ENCODE peak calls at places on chromosomes 7 and 10, in four cellular contexts. F is HepG2, Z is HCT116, N is K562. S is an unnamed sample.
A peak's percentile ranks its signal among the peaks of the same experiment; 100 is the strongest.

GRCh38 chr10:70266701-70267100 is 17.1 kb downstream of the NPFFR1 start:
- DNase-seq in N (no peak), Z (no peak), F (no peak), S (no peak)

GRCh38 chr7:13044309-13044708 is 356.9 kb downstream of the ARL4A start:
- DNase-seq in F (no peak), N (no peak), Z (peak; percentile 43), S (no peak)

GRCh38 chr7:111933614-111934013 is 272.6 kb downstream of the DOCK4 start:
- DNase-seq in N (no peak), F (no peak), Z (no peak), S (no peak)

GRCh38 chr7:40922316-40922670 is 780.6 kb downstream of the INHBA start:
- DNase-seq in Z (no peak), N (no peak), F (no peak), S (no peak)

GRCh38 chr7:106484562-106484961 is 176.4 kb downstream of the CCDC71L start:
- DNase-seq in F (no peak), Z (no peak), N (no peak), S (no peak)

GRCh38 chr10:67004690-67005089 is 78.9 kb downstream of the LRRTM3 start:
- DNase-seq in Z (no peak), N (no peak), F (no peak), S (no peak)

GRCh38 chr7:28354601-28355062 is 57.7 kb upstream of the CREB5 start:
- DNase-seq in N (no peak), F (no peak), Z (no peak), S (peak; percentile 20)

GRCh38 chr7:74083928-74084721 is 521 bp downstream of the LIMK1 start:
- DNase-seq in N (peak; percentile 93), Z (no peak), F (no peak), S (no peak)

GRCh38 chr7:28483868-28484267 is 71.5 kb downstream of the CREB5 start:
- DNase-seq in Z (no peak), N (no peak), F (no peak), S (no peak)

GRCh38 chr10:71048995-71049650 is 160.8 kb upstream of the PCBD1 start:
- DNase-seq in F (no peak), N (no peak), Z (no peak), S (no peak)

GRCh38 chr10:132165416-132165980 is 21.2 kb upstream of the DPYSL4 start:
- DNase-seq in N (no peak), F (no peak), Z (no peak), S (no peak)

GRCh38 chr10:119616879-119617580 is 20.3 kb upstream of the TIAL1 start:
- DNase-seq in Z (no peak), N (peak; percentile 49), F (peak; percentile 50), S (no peak)

GRCh38 chr10:125479059-125479458 is 203.9 kb downstream of the TEX36 start:
- DNase-seq in F (no peak), Z (peak; percentile 16), N (no peak), S (no peak)

GRCh38 chr7:552711-553636 is 33.3 kb upstream of the PDGFA start:
- DNase-seq in Z (no peak), F (peak; percentile 54), N (no peak), S (no peak)

GRCh38 chr10:132945894-132946255 is 3.5 kb upstream of the CFAP46 start:
- DNase-seq in F (no peak), N (no peak), Z (no peak), S (no peak)

GRCh38 chr10:102519246-102519805 is 15.6 kb downstream of the SUFU start:
- DNase-seq in Z (no peak), F (no peak), N (no peak), S (no peak)

GRCh38 chr10:102418612-102419560 is at the start of gene PSD:
- DNase-seq in Z (no peak), F (no peak), N (peak; percentile 33), S (no peak)

GRCh38 chr10:52300599-52301277 is 13.3 kb upstream of the DKK1 start:
- DNase-seq in F (no peak), N (no peak), Z (no peak), S (no peak)

GRCh38 chr7:55060690-55061414 is 42.0 kb downstream of the EGFR start:
- DNase-seq in N (no peak), F (no peak), Z (no peak), S (no peak)

GRCh38 chr7:6614941-6615737 is at the start of gene ZNF853:
- DNase-seq in N (peak; percentile 25), F (no peak), Z (no peak), S (no peak)

GRCh38 chr10:132443605-132443997 is 46.6 kb downstream of the PWWP2B start:
- DNase-seq in F (no peak), Z (no peak), N (peak; percentile 55), S (no peak)

GRCh38 chr7:45927724-45928123 is 6.7 kb upstream of the IGFBP3 start:
- DNase-seq in Z (no peak), F (no peak), N (no peak), S (no peak)

GRCh38 chr7:44222074-44222473 is 21.3 kb downstream of the YKT6 start:
- DNase-seq in Z (no peak), N (no peak), F (no peak), S (no peak)

GRCh38 chr10:37952051-37952815 is 24.2 kb downstream of the ZNF25 start:
- DNase-seq in F (no peak), N (no peak), Z (no peak), S (no peak)

GRCh38 chr10:132861116-132861691 is 75.3 kb upstream of the NKX6-2 start:
- DNase-seq in Z (no peak), F (no peak), N (no peak), S (no peak)

GRCh38 chr10:4835494-4835918 is 9.5 kb downstream of the AKR1E2 start:
- DNase-seq in N (no peak), Z (no peak), F (no peak), S (no peak)

GRCh38 chr10:60399343-60399742 is 9.7 kb upstream of the ANK3 start:
- DNase-seq in N (no peak), F (no peak), Z (no peak), S (no peak)

GRCh38 chr7:100476903-100477870 is 1.8 kb downstream of the TSC22D4 start:
- DNase-seq in Z (no peak), F (no peak), N (peak; percentile 65), S (no peak)

GRCh38 chr10:111766464-111766863 is 417.1 kb downstream of the GPAM start:
- DNase-seq in N (no peak), F (no peak), Z (no peak), S (no peak)

GRCh38 chr10:3761916-3762708 is 22.9 kb downstream of the KLF6 start:
- DNase-seq in Z (peak; percentile 57), N (no peak), F (peak; percentile 73), S (peak; percentile 64)

GRCh38 chr10:86282664-86283465 is 83.7 kb downstream of the GRID1 start:
- DNase-seq in Z (no peak), F (no peak), N (no peak), S (no peak)

DNA sequence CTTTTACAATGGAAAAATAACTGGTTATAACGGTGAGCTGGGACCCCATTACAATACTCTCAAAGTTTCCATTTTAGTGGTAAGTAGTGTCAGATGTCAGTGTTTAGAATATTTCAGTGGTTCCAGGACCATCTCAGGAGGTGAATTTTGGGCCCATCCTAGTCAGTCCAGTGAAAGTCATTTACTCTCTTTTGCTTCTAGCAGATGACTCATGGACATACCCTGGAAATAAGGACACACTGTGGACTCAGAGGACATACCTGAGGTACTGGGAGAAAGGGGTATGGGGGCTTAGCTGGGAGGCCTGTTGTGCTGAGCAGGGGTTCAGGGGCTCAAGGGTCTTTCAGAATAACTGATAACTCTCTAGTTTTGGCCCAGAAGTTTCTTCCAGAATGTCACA is 618 bp upstream of the GIMAP4 start:
- DNase-seq in N (no peak), Z (no peak), F (no peak), S (no peak)
- H3K4me3 ChIP-seq in N (no peak overlapping the region), Z (no peak overlapping the region), F (no peak overlapping the region), S (no peak overlapping the region)

GRCh38 chr10:73892314-73893080 is 18.1 kb upstream of the CAMK2G start:
- DNase-seq in Z (no peak), N (no peak), F (no peak), S (no peak)
- TF ChIP-seq TCF7L2 in Z (no peak), N (no peak), F (no peak), S (no peak)

DNA sequence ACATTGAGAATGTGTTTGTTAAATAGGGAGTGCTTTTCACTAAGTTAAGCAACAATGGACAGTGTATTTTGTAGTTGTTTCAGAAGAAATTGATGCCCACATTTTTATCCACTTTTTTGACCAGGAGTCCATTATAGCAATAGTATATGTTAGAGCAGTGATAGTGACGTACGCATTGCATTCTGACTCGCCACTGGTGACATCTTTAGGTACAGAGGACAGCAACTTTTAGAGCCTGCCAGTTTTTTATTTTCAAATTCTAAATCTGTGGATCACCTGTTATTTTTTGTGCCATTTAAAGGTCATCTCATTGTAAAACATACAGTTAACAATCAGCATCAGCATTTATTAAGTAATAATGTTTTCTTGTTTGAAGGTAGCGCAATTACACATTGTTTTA is 1.4 kb downstream of the UBE2D1 start:
- DNase-seq in F (no peak), N (no peak), Z (no peak), S (no peak)
- H3K27ac ChIP-seq in F (no peak overlapping the region), N (no peak overlapping the region), Z (no peak overlapping the region), S (peak overlapping the region; percentile 76)

DNA sequence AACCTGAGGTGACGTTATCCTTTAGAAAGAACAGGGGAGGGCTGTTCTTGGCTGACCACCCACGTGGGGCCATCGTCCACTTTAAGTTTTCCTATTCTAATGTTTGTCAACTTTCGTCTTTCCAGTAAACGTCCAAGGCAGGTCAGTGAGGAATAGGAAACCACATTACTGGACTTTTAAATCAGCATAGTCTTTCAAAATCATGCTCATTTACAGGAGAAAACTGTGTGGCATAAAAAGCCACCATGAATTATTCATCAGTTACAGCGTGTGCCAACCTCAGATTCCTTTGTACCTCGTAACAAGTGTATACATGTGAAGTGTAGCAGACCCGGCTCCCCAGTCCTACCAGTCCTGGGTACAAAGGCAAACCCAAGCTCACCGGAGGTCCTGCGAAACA is 25.1 kb upstream of the ABLIM1 start:
- DNase-seq in F (no peak), N (no peak), Z (no peak), S (no peak)
- H3K4me3 ChIP-seq in F (no peak overlapping the region), N (no peak overlapping the region), Z (no peak overlapping the region), S (peak overlapping the region; percentile 48)

DNA sequence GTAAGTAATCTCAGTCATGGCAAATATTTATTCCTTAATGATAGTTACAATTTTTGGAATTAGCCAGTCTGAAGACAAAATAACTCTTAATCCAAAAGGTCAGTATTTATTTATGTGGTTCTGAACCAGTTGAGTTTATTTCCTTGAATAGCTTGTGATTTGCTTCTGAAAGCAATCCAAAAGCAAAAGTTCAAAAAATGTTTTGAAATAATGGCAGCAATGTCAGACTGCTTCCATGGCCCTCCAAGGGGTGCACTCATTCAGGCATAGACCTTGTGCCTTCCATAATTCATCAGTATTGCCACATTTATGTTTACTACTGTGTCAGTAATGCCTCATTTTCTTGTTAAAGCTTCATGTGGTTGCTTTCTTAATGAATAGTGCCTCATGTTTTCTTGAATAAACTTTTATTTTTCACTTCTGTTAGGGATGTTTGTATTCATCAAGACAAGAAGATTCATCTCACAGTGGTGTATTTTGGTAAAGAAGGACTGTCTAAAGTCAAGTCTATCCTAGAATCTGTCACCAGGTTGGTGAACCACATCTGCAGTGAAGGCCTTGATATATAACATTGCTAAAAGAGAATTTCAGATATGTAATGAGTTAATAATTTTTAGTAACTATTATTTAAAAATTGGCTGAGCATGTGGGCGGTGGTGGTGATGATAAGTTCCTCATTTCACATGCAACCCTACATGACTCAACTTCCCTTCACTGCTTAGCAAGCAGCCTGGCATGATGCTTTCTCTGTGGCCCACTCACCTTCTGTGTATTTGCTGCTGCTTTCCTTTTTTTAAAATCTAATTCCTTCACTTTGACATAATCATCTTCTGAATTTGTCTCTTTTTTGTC is 22.0 kb downstream of the CSGALNACT2 start:
- DNase-seq in N (no peak), Z (no peak), F (no peak), S (no peak)
- TF ChIP-seq TCF7L2 in N (no peak), Z (no peak), F (no peak), S (no peak)

S was measured in Panc1.